ENCODE peak calls at places on chromosomes 4 and X, in five cellular contexts. M is brain microvascular endothelial cell, V is tibial artery, Q is astrocyte, T is lower lobe of right lung. H is an unnamed sample.

GRCh38 chr4:3791910-3792542 is 25.8 kb downstream of the ADRA2C start:
- DNase-seq in M (peak), T (peak), V (no peak), Q (peak), H (peak)

GRCh38 chr4:68346461-68346860 is 3.4 kb downstream of the YTHDC1 start:
- DNase-seq in M (no peak), Q (no peak), T (no peak), V (no peak), H (no peak)

GRCh38 chr4:53484911-53485459 is 106.3 kb downstream of the LNX1 start:
- DNase-seq in Q (no peak), T (no peak), V (no peak), M (no peak), H (no peak)

GRCh38 chrX:117892469-117892868 is 224.1 kb downstream of the KLHL13 start:
- DNase-seq in V (no peak), Q (no peak), T (no peak), M (no peak), H (no peak)

GRCh38 chr4:81690871-81691270 is 219.2 kb upstream of the RASGEF1B start:
- DNase-seq in Q (no peak), M (no peak), V (no peak), T (no peak), H (no peak)

GRCh38 chr4:102299302-102299701 is 46.0 kb downstream of the SLC39A8 start:
- DNase-seq in M (no peak), V (no peak), T (no peak), Q (peak), H (no peak)

GRCh38 chr4:103008875-103009729 is 10.4 kb downstream of the SLC9B1 start:
- DNase-seq in Q (peak), M (peak), V (no peak), T (no peak), H (no peak)

GRCh38 chr4:36172650-36173049 is 71.7 kb downstream of the ARAP2 start:
- DNase-seq in V (no peak), T (no peak), Q (no peak), M (no peak), H (no peak)

GRCh38 chrX:34300871-34301270 is 168.8 kb upstream of the FAM47A start:
- DNase-seq in V (no peak), Q (peak), T (no peak), M (peak), H (no peak)

GRCh38 chr4:6331468-6331867 is 61.8 kb downstream of the WFS1 start:
- DNase-seq in Q (no peak), V (no peak), T (no peak), M (no peak), H (no peak)

GRCh38 chr4:76526585-76526990 is 91.6 kb downstream of the SHROOM3 start:
- DNase-seq in V (no peak), M (no peak), T (no peak), Q (peak), H (peak)

GRCh38 chrX:68883800-68884199 is 55.0 kb downstream of the EFNB1 start:
- DNase-seq in T (no peak), Q (no peak), M (no peak), V (no peak), H (no peak)

GRCh38 chrX:12488220-12488619 is 303.0 kb upstream of the PRPS2 start:
- DNase-seq in V (no peak), T (no peak), M (no peak), Q (no peak), H (no peak)

GRCh38 chr4:40337081-40337480 is 1.9 kb downstream of the CHRNA9 start:
- DNase-seq in Q (no peak), M (no peak), T (no peak), V (no peak), H (no peak)

GRCh38 chr4:74638689-74639088 is 155.6 kb downstream of the BTC start:
- DNase-seq in V (no peak), T (no peak), Q (no peak), M (no peak), H (no peak)

GRCh38 chr4:74635490-74636123 is 158.7 kb downstream of the BTC start:
- DNase-seq in Q (no peak), V (no peak), M (no peak), T (no peak), H (no peak)

GRCh38 chr4:74635074-74635473 is 159.2 kb downstream of the BTC start:
- DNase-seq in Q (peak), V (no peak), T (no peak), M (no peak), H (no peak)

GRCh38 chr4:74638001-74638400 is 156.3 kb downstream of the BTC start:
- DNase-seq in V (no peak), Q (no peak), M (no peak), T (no peak), H (no peak)

GRCh38 chr4:74640111-74640903 is 154.0 kb downstream of the BTC start:
- DNase-seq in T (no peak), Q (peak), M (peak), V (no peak), H (no peak)
- H3K4me3 ChIP-seq in T (no peak), Q (no peak), M (no peak), V (no peak), H (no peak)

DNA sequence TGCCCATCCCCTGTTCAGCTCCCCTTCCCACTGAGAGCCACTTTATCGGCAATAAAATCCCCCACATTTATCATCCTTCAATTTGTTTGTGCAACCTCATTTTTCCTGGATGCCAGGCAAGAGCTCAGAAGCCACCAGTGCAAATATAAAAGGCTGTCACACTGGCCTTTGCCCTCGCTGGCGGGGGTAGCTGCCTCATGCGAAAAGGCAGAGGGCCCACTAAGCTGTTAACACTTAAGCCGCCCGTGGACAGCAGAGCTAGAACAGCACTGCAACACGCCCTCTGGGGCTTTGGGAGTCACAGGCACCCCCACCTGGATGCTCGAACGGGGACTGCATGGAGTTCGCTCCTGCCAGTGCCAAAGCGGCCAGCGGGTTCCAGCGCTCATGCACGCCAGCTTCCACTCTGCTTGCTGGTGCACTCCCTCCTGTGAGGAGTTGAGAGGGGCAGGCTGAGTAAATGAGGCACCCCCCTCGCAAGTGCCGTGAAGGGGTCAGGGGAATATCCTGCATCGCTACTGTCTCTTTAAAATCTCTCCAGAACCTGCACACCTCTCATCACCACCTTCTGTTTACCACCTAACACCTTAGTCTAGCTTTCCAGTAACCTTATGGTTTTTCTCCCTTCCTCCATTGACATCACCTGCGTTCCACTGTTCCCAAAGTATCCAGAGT is 99.5 kb downstream of the SORBS2 start:
- DNase-seq in M (no peak), Q (no peak), V (no peak), T (no peak), H (peak)
- H3K27ac ChIP-seq in M (peak), Q (peak), V (peak), T (no peak), H (no peak)

GRCh38 chrX:2373615-2374014 is 127.2 kb downstream of the DHRSX start:
- DNase-seq in Q (no peak), M (no peak), V (no peak), T (no peak), H (no peak)
- TF ChIP-seq CTCF in Q (no peak), M (no peak), V (no peak), T (no peak), H (no peak)

GRCh38 chr4:139018971-139019758 is 3.6 kb downstream of the NOCT start:
- DNase-seq in V (no peak), Q (peak), T (no peak), M (no peak), H (no peak)

GRCh38 chr4:139018501-139018900 is 2.9 kb downstream of the NOCT start:
- DNase-seq in V (no peak), Q (no peak), M (no peak), T (no peak), H (no peak)

GRCh38 chr4:139015948-139016451 is 419 bp downstream of the NOCT start:
- DNase-seq in V (no peak), M (no peak), Q (no peak), T (peak), H (no peak)

GRCh38 chr4:139015269-139015947 is at the start of gene NOCT:
- DNase-seq in V (peak), Q (peak), M (peak), T (peak), H (peak)

DNA sequence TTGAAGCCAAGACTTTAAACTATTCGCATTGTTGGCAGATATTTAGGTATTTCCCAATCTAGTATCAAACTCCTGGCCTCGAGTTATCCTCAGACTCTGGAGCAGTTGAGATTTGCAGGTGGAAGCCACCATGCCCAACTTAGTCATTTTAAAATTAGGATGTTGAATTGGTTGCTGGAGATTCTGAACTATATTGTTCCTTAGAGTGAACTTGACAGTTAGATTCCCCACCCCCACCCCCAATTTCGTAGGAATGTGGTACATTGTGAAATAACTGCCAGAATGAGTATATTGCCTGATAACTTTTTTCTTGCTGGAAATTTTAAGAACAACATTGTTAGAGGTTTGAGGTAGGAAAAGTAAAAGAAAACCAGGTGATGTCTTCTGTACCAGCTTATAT is 2.3 kb downstream of the NOCT start:
- DNase-seq in Q (no peak), V (no peak), M (no peak), T (no peak), H (no peak)
- H3K4me3 ChIP-seq in Q (peak), V (no peak), M (peak), T (no peak), H (no peak)

H was measured in pancreas.